ENCODE peak calls at places on chromosomes 2 and 18, in six cellular contexts. D, J, X, Y, B and M are unnamed samples.

GRCh38 chr2:112481050-112481527 is 867 bp upstream of the TTL start:
- DNase-seq in B (peak; percentile 85), D (peak; percentile 93), J (peak; percentile 26), X (peak; percentile 89), Y (peak; percentile 89), M (peak; percentile 76)

GRCh38 chr2:168962636-168963035 is 61.5 kb downstream of the G6PC2 start:
- DNase-seq in X (no peak), B (peak; percentile 16), J (no peak), D (no peak), Y (no peak), M (no peak)

GRCh38 chr18:12408247-12408869 is 629 bp downstream of the PRELID3A start:
- DNase-seq in X (no peak), J (no peak), D (peak; percentile 61), Y (no peak), B (peak; percentile 45), M (no peak)

GRCh38 chr2:196275646-196276352 is 104.4 kb upstream of the STK17B start:
- DNase-seq in Y (no peak), J (no peak), X (no peak), D (peak; percentile 85), B (no peak), M (no peak)

GRCh38 chr2:37376421-37377186 is 32.2 kb downstream of the QPCT start:
- DNase-seq in X (no peak), Y (no peak), D (peak; percentile 15), B (no peak), J (peak; percentile 78), M (no peak)

GRCh38 chr2:11851881-11852280 is 105.4 kb downstream of the LPIN1 start:
- DNase-seq in D (no peak), J (no peak), B (no peak), X (no peak), Y (no peak), M (no peak)

GRCh38 chr2:122203523-122203922 is 448.1 kb downstream of the TSN start:
- DNase-seq in J (no peak), D (no peak), X (no peak), B (peak; percentile 10), Y (no peak), M (no peak)

GRCh38 chr2:48529676-48530032 is 300 bp upstream of the STON1 start:
- DNase-seq in D (no peak), J (no peak), X (no peak), Y (no peak), B (no peak), M (no peak)

GRCh38 chr2:213995400-213996105 is 415.3 kb upstream of the VWC2L start:
- DNase-seq in X (peak; percentile 42), D (no peak), B (peak; percentile 82), Y (no peak), J (no peak), M (no peak)

GRCh38 chr2:118095610-118096009 is 7.3 kb downstream of the INSIG2 start:
- DNase-seq in D (peak; percentile 67), Y (no peak), J (no peak), B (no peak), X (no peak), M (no peak)

GRCh38 chr2:205405752-205406151 is 276.5 kb upstream of the NRP2 start:
- DNase-seq in D (no peak), X (no peak), B (peak; percentile 87), J (no peak), Y (no peak), M (no peak)

GRCh38 chr18:22683196-22683676 is 249.9 kb upstream of the RBBP8 start:
- DNase-seq in Y (no peak), B (peak; percentile 58), X (peak; percentile 52), J (no peak), D (no peak), M (peak; percentile 58)

GRCh38 chr2:74025971-74026612 is 41.4 kb downstream of the TET3 start:
- DNase-seq in D (no peak), X (no peak), B (no peak), J (no peak), Y (peak; percentile 44), M (no peak)

GRCh38 chr2:155645771-155646170 is 686.8 kb downstream of the NR4A2 start:
- DNase-seq in X (no peak), D (no peak), J (no peak), Y (no peak), B (no peak), M (no peak)

GRCh38 chr2:241808051-241808450 is 942 bp upstream of the NEU4 start:
- DNase-seq in B (no peak), D (no peak), J (no peak), Y (no peak), X (no peak), M (peak; percentile 67)

GRCh38 chr2:236670235-236670620 is 100.6 kb downstream of the ACKR3 start:
- DNase-seq in B (no peak), Y (no peak), D (no peak), X (no peak), J (no peak), M (no peak)

GRCh38 chr18:10035306-10035991 is 121.6 kb downstream of the VAPA start:
- DNase-seq in J (no peak), X (no peak), B (no peak), Y (no peak), D (no peak), M (no peak)

GRCh38 chr18:35508030-35508429 is 10.3 kb upstream of the INO80C start:
- DNase-seq in B (no peak), Y (no peak), J (no peak), X (no peak), D (no peak), M (no peak)
- TF ChIP-seq MYC in B (no peak), Y (no peak), J (no peak), X (no peak), D (no peak), M (no peak)

DNA sequence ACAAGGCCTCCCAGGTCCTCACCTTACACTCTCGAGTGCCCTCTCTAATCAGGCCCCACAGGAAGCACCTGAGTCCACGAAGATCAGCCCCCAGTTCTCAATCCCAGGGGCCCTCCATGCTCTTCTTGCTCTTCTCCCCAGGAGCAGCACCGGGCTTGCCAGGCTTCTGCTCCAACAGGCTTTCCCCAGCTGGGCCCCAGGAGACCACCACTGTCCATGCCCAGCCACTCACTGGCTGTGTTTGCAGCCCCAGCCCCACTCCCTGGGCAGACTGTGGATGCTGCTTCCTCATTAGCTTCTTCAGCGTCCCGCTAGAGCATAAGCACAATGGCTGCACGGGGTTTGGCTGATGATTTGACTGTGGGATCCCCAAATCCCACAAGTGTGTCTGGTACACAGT is 781.9 kb downstream of the GALR1 start:
- DNase-seq in D (no peak), J (no peak), Y (no peak), X (no peak), B (no peak), M (no peak)
- TF ChIP-seq MYC in D (no peak), J (no peak), Y (no peak), X (no peak), B (no peak), M (no peak)

GRCh38 chr18:3447895-3448844 is 1.8 kb upstream of the TGIF1 start:
- DNase-seq in B (peak; percentile 99), X (peak; percentile 56), D (peak; percentile 99), J (peak; percentile 19), Y (peak; percentile 92), M (peak; percentile 93)

GRCh38 chr18:3451166-3451988 is 1.4 kb downstream of the TGIF1 start:
- DNase-seq in J (no peak), X (no peak), D (peak; percentile 79), B (peak; percentile 95), Y (peak; percentile 90), M (peak; percentile 80)

GRCh38 chr18:3448845-3449701 is 899 bp upstream of the TGIF1 start:
- DNase-seq in X (no peak), B (peak; percentile 86), J (peak; percentile 44), D (peak; percentile 98), Y (peak; percentile 75), M (peak; percentile 91)

GRCh38 chr18:3450358-3451107 is 561 bp downstream of the TGIF1 start:
- DNase-seq in D (peak; percentile 56), X (no peak), Y (peak; percentile 38), B (peak; percentile 85), J (no peak), M (no peak)

DNA sequence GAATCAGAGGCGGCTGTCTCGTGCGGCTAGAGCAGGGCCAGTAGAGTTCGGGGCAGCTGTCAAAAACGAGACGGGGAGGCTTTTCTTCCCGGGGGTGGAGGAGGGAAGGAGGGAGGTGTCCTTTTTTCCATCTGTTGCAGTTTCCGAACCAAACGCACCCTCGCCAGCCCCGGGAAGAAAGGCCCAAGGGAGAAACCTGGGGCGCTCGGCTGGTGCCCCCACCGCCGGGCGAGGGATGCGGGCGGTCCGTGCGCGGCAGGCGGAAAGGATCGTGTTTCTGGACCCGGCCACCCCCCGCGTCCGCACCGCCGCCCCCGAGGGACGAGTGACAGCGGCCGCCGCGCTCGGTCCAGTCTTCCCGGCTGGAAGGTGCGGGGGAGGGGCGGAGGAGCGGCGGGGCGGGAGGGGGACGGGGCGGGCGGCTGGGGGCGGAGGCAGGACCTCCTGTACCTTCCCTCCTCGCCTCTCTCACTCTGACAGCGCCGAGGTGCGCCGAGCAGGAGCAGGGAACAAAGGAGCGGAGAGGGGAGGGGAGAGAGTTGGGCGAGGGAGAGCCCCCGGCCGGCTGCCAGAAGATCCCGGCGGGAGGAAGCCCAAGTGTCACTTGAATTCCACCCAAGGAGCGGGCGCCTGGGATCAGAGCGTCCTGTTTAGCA is at the start of gene TGIF1:
- DNase-seq in X (no peak), D (peak; percentile 79), B (peak; percentile 76), J (no peak), Y (peak; percentile 85), M (peak; percentile 63)
- TF ChIP-seq MYC in X (no peak), D (no peak), B (no peak), J (no peak), Y (peak; percentile 19), M (no peak)

DNA sequence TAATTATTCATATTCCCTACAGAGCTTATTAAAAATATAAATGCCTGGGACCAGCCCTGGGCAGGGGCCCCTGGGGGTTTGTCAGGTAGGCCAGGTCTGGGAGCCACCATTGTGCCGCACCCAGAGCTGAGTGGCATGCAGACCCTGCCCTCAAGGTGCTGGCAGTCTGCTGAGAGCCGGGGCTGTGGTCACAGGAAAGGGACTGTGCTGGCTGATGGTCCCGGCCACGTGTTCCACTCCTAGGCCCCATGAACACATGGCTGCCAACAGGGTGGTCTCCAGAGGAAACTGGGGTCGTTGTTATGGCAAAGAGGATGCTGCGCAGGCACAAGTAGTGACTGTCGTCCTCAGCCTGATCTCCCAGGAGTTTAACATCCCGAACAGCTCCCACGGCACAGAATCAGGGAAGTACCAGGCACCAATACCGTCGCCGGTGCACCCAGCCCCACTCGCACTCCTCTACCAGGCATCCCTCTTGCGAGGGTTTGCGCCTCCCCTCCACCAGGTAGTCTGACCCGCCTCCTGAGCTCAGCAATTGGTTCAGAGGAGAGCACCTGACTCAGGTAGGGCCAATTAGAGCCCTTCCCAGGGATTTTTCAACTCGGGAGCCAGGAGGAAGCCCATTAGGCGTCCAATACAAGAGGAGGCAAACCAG is 39.2 kb upstream of the BIN1 start:
- DNase-seq in Y (no peak), J (no peak), X (no peak), D (no peak), B (no peak), M (no peak)
- TF ChIP-seq MYC in Y (no peak), J (no peak), X (no peak), D (no peak), B (no peak), M (no peak)

GRCh38 chr18:71324356-71324755 is 1035.5 kb downstream of the SOCS6 start:
- DNase-seq in X (no peak), D (no peak), B (peak; percentile 67), Y (no peak), J (no peak), M (no peak)

GRCh38 chr18:71326826-71327225 is 1038.0 kb downstream of the SOCS6 start:
- DNase-seq in X (no peak), D (no peak), B (no peak), Y (no peak), J (no peak), M (no peak)

GRCh38 chr18:71322201-71322600 is 1033.4 kb downstream of the SOCS6 start:
- DNase-seq in Y (no peak), D (no peak), X (no peak), B (peak; percentile 68), J (no peak), M (no peak)

GRCh38 chr18:71321319-71321718 is 1032.5 kb downstream of the SOCS6 start:
- DNase-seq in Y (no peak), B (no peak), X (no peak), J (no peak), D (no peak), M (no peak)
- TF ChIP-seq MYC in Y (no peak), B (no peak), X (no peak), J (no peak), D (no peak), M (no peak)